ENCODE peak calls at places on chromosomes 13 and 19, in seven cellular contexts. One of them, this sample, is unnamed.

GRCh38 chr19:33289261-33289660 is 13.1 kb downstream of the CEBPA start:
- DNase-seq in adipocyte: no peak
- DNase-seq in breast epithelium: no peak
- DNase-seq in cardiac muscle cell: no peak
- DNase-seq in effector memory CD4-positive, alpha-beta T cell: no peak
- DNase-seq in psoas muscle: no peak
- DNase-seq in Peyer's patch: no peak
- DNase-seq in this sample: no peak

GRCh38 chr13:41311607-41312500 is 787 bp downstream of the NAA16 start:
- DNase-seq in breast epithelium: no peak
- DNase-seq in cardiac muscle cell: peak; percentile 59
- DNase-seq in effector memory CD4-positive, alpha-beta T cell: peak; percentile 27
- DNase-seq in adipocyte: peak; percentile 78
- DNase-seq in Peyer's patch: peak; percentile 70
- DNase-seq in psoas muscle: peak; percentile 50
- DNase-seq in this sample: peak; percentile 12

GRCh38 chr19:29767039-29767735 is 44.6 kb upstream of the CCNE1 start:
- DNase-seq in adipocyte: no peak
- DNase-seq in Peyer's patch: no peak
- DNase-seq in cardiac muscle cell: no peak
- DNase-seq in psoas muscle: no peak
- DNase-seq in effector memory CD4-positive, alpha-beta T cell: no peak
- DNase-seq in breast epithelium: no peak
- DNase-seq in this sample: no peak

GRCh38 chr13:88281846-88282245 is 610.7 kb downstream of the SLITRK5 start:
- DNase-seq in effector memory CD4-positive, alpha-beta T cell: no peak
- DNase-seq in cardiac muscle cell: no peak
- DNase-seq in breast epithelium: no peak
- DNase-seq in adipocyte: no peak
- DNase-seq in Peyer's patch: no peak
- DNase-seq in psoas muscle: no peak
- DNase-seq in this sample: no peak

GRCh38 chr19:17755977-17756670 is 4.8 kb downstream of the FCHO1 start:
- DNase-seq in cardiac muscle cell: peak; percentile 58
- DNase-seq in adipocyte: no peak
- DNase-seq in effector memory CD4-positive, alpha-beta T cell: no peak
- DNase-seq in psoas muscle: no peak
- DNase-seq in Peyer's patch: peak; percentile 89
- DNase-seq in breast epithelium: no peak
- DNase-seq in this sample: peak; percentile 25

GRCh38 chr13:99614465-99614885 is 113.2 kb downstream of the TM9SF2 start:
- DNase-seq in psoas muscle: no peak
- DNase-seq in cardiac muscle cell: peak; percentile 38
- DNase-seq in adipocyte: no peak
- DNase-seq in breast epithelium: no peak
- DNase-seq in Peyer's patch: peak; percentile 64
- DNase-seq in effector memory CD4-positive, alpha-beta T cell: no peak
- DNase-seq in this sample: no peak

GRCh38 chr13:40063278-40063698 is 407.8 kb downstream of the COG6 start:
- DNase-seq in effector memory CD4-positive, alpha-beta T cell: no peak
- DNase-seq in cardiac muscle cell: peak; percentile 24
- DNase-seq in Peyer's patch: no peak
- DNase-seq in breast epithelium: no peak
- DNase-seq in adipocyte: no peak
- DNase-seq in psoas muscle: no peak
- DNase-seq in this sample: no peak

GRCh38 chr19:47239610-47240296 is 8.8 kb upstream of the BBC3 start:
- DNase-seq in cardiac muscle cell: peak; percentile 65
- DNase-seq in effector memory CD4-positive, alpha-beta T cell: peak; percentile 66
- DNase-seq in Peyer's patch: peak; percentile 69
- DNase-seq in psoas muscle: peak; percentile 58
- DNase-seq in adipocyte: peak; percentile 84
- DNase-seq in breast epithelium: no peak
- DNase-seq in this sample: no peak

GRCh38 chr19:35114656-35115537 is 726 bp upstream of the FXYD3 start:
- DNase-seq in psoas muscle: peak; percentile 67
- DNase-seq in breast epithelium: peak; percentile 78
- DNase-seq in adipocyte: peak; percentile 77
- DNase-seq in cardiac muscle cell: peak; percentile 71
- DNase-seq in effector memory CD4-positive, alpha-beta T cell: peak; percentile 40
- DNase-seq in Peyer's patch: peak; percentile 87
- DNase-seq in this sample: peak; percentile 18

GRCh38 chr19:51511353-51511752 is 9.8 kb upstream of the SIGLEC12 start:
- DNase-seq in psoas muscle: no peak
- DNase-seq in Peyer's patch: no peak
- DNase-seq in breast epithelium: no peak
- DNase-seq in cardiac muscle cell: peak; percentile 26
- DNase-seq in adipocyte: no peak
- DNase-seq in effector memory CD4-positive, alpha-beta T cell: no peak
- DNase-seq in this sample: no peak

GRCh38 chr13:33846306-33847062 is 28.5 kb downstream of the RFC3 start:
- DNase-seq in breast epithelium: no peak
- DNase-seq in effector memory CD4-positive, alpha-beta T cell: no peak
- DNase-seq in cardiac muscle cell: no peak
- DNase-seq in Peyer's patch: no peak
- DNase-seq in adipocyte: no peak
- DNase-seq in psoas muscle: no peak
- DNase-seq in this sample: no peak

GRCh38 chr19:56423276-56423984 is 19.3 kb downstream of the ZNF583 start:
- DNase-seq in psoas muscle: no peak
- DNase-seq in cardiac muscle cell: no peak
- DNase-seq in breast epithelium: no peak
- DNase-seq in Peyer's patch: no peak
- DNase-seq in adipocyte: no peak
- DNase-seq in effector memory CD4-positive, alpha-beta T cell: no peak
- DNase-seq in this sample: no peak

GRCh38 chr19:32231691-32232090 is 113.7 kb upstream of the ZNF507 start:
- DNase-seq in cardiac muscle cell: no peak
- DNase-seq in adipocyte: no peak
- DNase-seq in effector memory CD4-positive, alpha-beta T cell: no peak
- DNase-seq in Peyer's patch: no peak
- DNase-seq in psoas muscle: no peak
- DNase-seq in breast epithelium: no peak
- DNase-seq in this sample: no peak

GRCh38 chr13:70792121-70792520 is 683.9 kb upstream of the KLHL1 start:
- DNase-seq in Peyer's patch: no peak
- DNase-seq in effector memory CD4-positive, alpha-beta T cell: no peak
- DNase-seq in breast epithelium: no peak
- DNase-seq in psoas muscle: no peak
- DNase-seq in adipocyte: no peak
- DNase-seq in cardiac muscle cell: no peak
- DNase-seq in this sample: no peak

GRCh38 chr13:79525458-79525857 is 44.5 kb downstream of the NDFIP2 start:
- DNase-seq in psoas muscle: no peak
- DNase-seq in Peyer's patch: no peak
- DNase-seq in breast epithelium: no peak
- DNase-seq in effector memory CD4-positive, alpha-beta T cell: no peak
- DNase-seq in cardiac muscle cell: peak; percentile 29
- DNase-seq in adipocyte: no peak
- DNase-seq in this sample: peak; percentile 25

GRCh38 chr19:10560154-10560553 is 5.7 kb downstream of the KRI1 start:
- DNase-seq in breast epithelium: no peak
- DNase-seq in adipocyte: no peak
- DNase-seq in Peyer's patch: no peak
- DNase-seq in cardiac muscle cell: no peak
- DNase-seq in psoas muscle: no peak
- DNase-seq in effector memory CD4-positive, alpha-beta T cell: no peak
- DNase-seq in this sample: no peak

GRCh38 chr13:23380534-23380933 is 53.0 kb downstream of the SACS start:
- DNase-seq in effector memory CD4-positive, alpha-beta T cell: no peak
- DNase-seq in breast epithelium: no peak
- DNase-seq in adipocyte: peak; percentile 63
- DNase-seq in cardiac muscle cell: peak; percentile 76
- DNase-seq in Peyer's patch: no peak
- DNase-seq in psoas muscle: no peak
- DNase-seq in this sample: no peak

GRCh38 chr19:9144920-9145319 is 4.7 kb downstream of the ZNF317 start:
- DNase-seq in adipocyte: peak; percentile 14
- DNase-seq in psoas muscle: no peak
- DNase-seq in effector memory CD4-positive, alpha-beta T cell: no peak
- DNase-seq in Peyer's patch: no peak
- DNase-seq in breast epithelium: no peak
- DNase-seq in cardiac muscle cell: peak; percentile 4
- DNase-seq in this sample: no peak

GRCh38 chr13:96020155-96020575 is 33.0 kb downstream of the UGGT2 start:
- DNase-seq in cardiac muscle cell: peak; percentile 84
- DNase-seq in breast epithelium: no peak
- DNase-seq in adipocyte: peak; percentile 81
- DNase-seq in Peyer's patch: peak; percentile 57
- DNase-seq in psoas muscle: no peak
- DNase-seq in effector memory CD4-positive, alpha-beta T cell: no peak
- DNase-seq in this sample: peak; percentile 65

DNA sequence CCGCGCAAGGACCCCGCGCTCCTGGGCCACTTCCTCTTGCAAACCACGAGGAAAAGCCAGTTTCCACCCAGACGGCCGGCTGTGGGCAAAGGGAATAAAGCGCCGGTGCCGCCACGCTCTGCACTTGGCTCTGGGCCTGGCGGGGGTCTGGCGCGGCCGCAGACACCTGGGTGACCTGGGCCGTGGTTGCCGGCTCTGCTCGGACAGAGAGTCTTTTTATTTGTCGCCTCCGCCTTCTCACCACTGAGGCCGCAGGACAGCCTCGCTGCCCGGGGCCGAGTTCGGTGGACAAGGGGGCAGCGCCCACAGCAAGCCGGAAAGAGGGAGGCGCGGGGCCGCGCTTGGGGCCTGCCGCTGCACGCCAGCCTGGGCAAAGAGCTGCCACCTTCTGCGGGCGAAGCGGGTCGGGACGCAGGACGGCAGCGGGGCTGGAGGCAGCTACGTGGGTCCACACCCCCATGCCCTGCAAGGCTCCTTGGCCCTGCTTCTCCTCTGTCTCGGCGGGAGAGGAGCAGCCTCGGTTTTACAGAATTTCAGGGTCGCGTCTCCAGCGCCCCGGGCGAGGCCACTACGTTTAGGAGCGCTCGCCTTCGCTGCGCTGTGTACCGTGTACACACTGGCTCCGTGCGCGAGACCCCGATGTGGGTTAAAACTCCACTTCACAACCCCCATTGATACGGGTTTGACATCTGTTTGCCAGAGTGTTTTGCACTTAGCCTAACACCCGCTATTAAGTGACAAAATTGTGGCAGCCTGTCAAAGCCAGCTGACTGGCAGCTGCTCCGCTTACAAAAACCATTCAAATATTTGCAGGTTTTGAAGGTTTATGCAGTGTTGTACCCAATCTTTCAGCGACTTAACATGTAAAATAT is 13.0 kb upstream of the SOX1 start:
- DNase-seq in breast epithelium: no peak
- DNase-seq in cardiac muscle cell: no peak
- DNase-seq in adipocyte: no peak
- DNase-seq in Peyer's patch: no peak
- DNase-seq in effector memory CD4-positive, alpha-beta T cell: no peak
- DNase-seq in psoas muscle: no peak
- DNase-seq in this sample: no peak
- H3K4me3 ChIP-seq in breast epithelium: no peak overlapping the region
- H3K4me3 ChIP-seq in cardiac muscle cell: no peak overlapping the region
- H3K4me3 ChIP-seq in adipocyte: no peak overlapping the region
- H3K4me3 ChIP-seq in Peyer's patch: no peak overlapping the region
- H3K4me3 ChIP-seq in effector memory CD4-positive, alpha-beta T cell: no peak overlapping the region
- H3K4me3 ChIP-seq in psoas muscle: no peak overlapping the region
- H3K4me3 ChIP-seq in this sample: no peak overlapping the region

GRCh38 chr13:110480161-110480560 is 81.4 kb downstream of the RAB20 start:
- DNase-seq in effector memory CD4-positive, alpha-beta T cell: no peak
- DNase-seq in breast epithelium: no peak
- DNase-seq in adipocyte: no peak
- DNase-seq in psoas muscle: no peak
- DNase-seq in Peyer's patch: no peak
- DNase-seq in cardiac muscle cell: no peak
- DNase-seq in this sample: no peak

GRCh38 chr13:110477711-110478245 is 83.7 kb downstream of the RAB20 start:
- DNase-seq in effector memory CD4-positive, alpha-beta T cell: no peak
- DNase-seq in cardiac muscle cell: no peak
- DNase-seq in psoas muscle: no peak
- DNase-seq in adipocyte: no peak
- DNase-seq in breast epithelium: no peak
- DNase-seq in Peyer's patch: no peak
- DNase-seq in this sample: no peak

GRCh38 chr13:110479648-110480047 is 81.9 kb downstream of the RAB20 start:
- DNase-seq in breast epithelium: no peak
- DNase-seq in adipocyte: no peak
- DNase-seq in effector memory CD4-positive, alpha-beta T cell: no peak
- DNase-seq in cardiac muscle cell: no peak
- DNase-seq in psoas muscle: peak; percentile 52
- DNase-seq in Peyer's patch: no peak
- DNase-seq in this sample: no peak

GRCh38 chr13:110478405-110479214 is 82.9 kb downstream of the RAB20 start:
- DNase-seq in effector memory CD4-positive, alpha-beta T cell: no peak
- DNase-seq in Peyer's patch: no peak
- DNase-seq in adipocyte: no peak
- DNase-seq in cardiac muscle cell: no peak
- DNase-seq in psoas muscle: no peak
- DNase-seq in breast epithelium: no peak
- DNase-seq in this sample: no peak

DNA sequence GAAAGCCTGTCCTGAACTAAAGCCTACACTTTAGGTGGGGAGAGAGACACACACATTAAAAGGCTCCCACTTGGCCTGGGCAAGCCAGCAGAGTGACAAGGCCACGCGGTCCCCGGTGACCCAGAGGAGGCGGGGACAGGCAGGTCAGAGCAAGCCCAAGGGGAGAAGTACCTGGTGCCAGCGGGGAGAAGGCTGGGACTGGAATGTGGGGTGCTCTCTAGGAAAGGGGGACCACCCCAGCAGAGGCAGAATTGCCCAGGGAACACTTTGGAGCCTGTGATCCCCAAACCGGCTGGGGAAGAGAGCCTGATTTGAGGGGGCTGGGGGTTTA is 82.3 kb downstream of the RAB20 start:
- DNase-seq in psoas muscle: no peak
- DNase-seq in adipocyte: no peak
- DNase-seq in breast epithelium: no peak
- DNase-seq in Peyer's patch: no peak
- DNase-seq in effector memory CD4-positive, alpha-beta T cell: no peak
- DNase-seq in cardiac muscle cell: no peak
- DNase-seq in this sample: no peak
- H3K36me3 ChIP-seq in psoas muscle: peaks cover 38% of the 10 kb centered on the region
- H3K36me3 ChIP-seq in adipocyte: peaks cover 97% of the 10 kb centered on the region
- H3K36me3 ChIP-seq in breast epithelium: no peaks in the 10 kb centered on the region
- H3K36me3 ChIP-seq in Peyer's patch: peaks cover 29% of the 10 kb centered on the region
- H3K36me3 ChIP-seq in effector memory CD4-positive, alpha-beta T cell: no peaks in the 10 kb centered on the region
- H3K36me3 ChIP-seq in cardiac muscle cell: peaks cover 7% of the 10 kb centered on the region
- H3K36me3 ChIP-seq in this sample: peaks cover 89% of the 10 kb centered on the region

GRCh38 chr13:113838711-113839201 is 25.1 kb downstream of the GAS6 start:
- DNase-seq in adipocyte: no peak
- DNase-seq in breast epithelium: no peak
- DNase-seq in cardiac muscle cell: no peak
- DNase-seq in psoas muscle: peak; percentile 18
- DNase-seq in Peyer's patch: no peak
- DNase-seq in effector memory CD4-positive, alpha-beta T cell: no peak
- DNase-seq in this sample: no peak
- H3K4me3 ChIP-seq in adipocyte: peak overlapping the region; percentile 72
- H3K4me3 ChIP-seq in breast epithelium: peak overlapping the region; percentile 46
- H3K4me3 ChIP-seq in cardiac muscle cell: no peak overlapping the region
- H3K4me3 ChIP-seq in psoas muscle: peak overlapping the region; percentile 43
- H3K4me3 ChIP-seq in Peyer's patch: no peak overlapping the region
- H3K4me3 ChIP-seq in effector memory CD4-positive, alpha-beta T cell: no peak overlapping the region
- H3K4me3 ChIP-seq in this sample: peak overlapping the region; percentile 3

DNA sequence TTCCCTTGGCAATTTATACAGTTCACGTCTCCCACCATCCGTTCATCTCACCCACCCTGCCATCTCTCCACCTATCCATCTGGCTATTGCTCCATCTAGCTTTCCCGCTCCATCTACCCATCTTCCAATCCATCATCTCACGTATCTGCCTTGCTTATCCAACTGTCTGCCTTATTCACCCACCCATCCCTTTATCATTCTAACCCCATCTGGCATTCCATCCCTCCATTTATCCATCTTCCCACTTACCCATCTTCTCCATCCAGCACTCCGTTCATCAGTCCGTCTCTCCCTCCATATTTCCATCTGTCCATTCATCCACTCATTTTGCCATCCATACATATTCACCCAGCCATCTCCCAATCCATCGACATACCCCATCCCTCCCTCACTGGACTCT is 10.0 kb downstream of the RPS16 start:
- DNase-seq in adipocyte: no peak
- DNase-seq in psoas muscle: no peak
- DNase-seq in effector memory CD4-positive, alpha-beta T cell: no peak
- DNase-seq in cardiac muscle cell: no peak
- DNase-seq in breast epithelium: no peak
- DNase-seq in Peyer's patch: no peak
- DNase-seq in this sample: no peak
- H3K36me3 ChIP-seq in adipocyte: peaks cover 23% of the 10 kb centered on the region
- H3K36me3 ChIP-seq in psoas muscle: peaks cover 8% of the 10 kb centered on the region
- H3K36me3 ChIP-seq in effector memory CD4-positive, alpha-beta T cell: peaks cover 9% of the 10 kb centered on the region
- H3K36me3 ChIP-seq in cardiac muscle cell: peaks cover 22% of the 10 kb centered on the region
- H3K36me3 ChIP-seq in breast epithelium: no peaks in the 10 kb centered on the region
- H3K36me3 ChIP-seq in Peyer's patch: no peaks in the 10 kb centered on the region
- H3K36me3 ChIP-seq in this sample: peaks cover 44% of the 10 kb centered on the region